ENCODE peak calls at places on chromosomes 7 and 10, in seven cellular contexts. D is activated CD8-positive, alpha-beta T cell treated with anti-CD3 and anti-CD28 coated beads for 36 hours; A is stimulated activated CD4-positive, alpha-beta T cell treated with anti-CD3 and anti-CD28 coated beads, Interleukin-2, amount 100 ng/mL, for 48 hours; V is lower lobe of right lung; B is NCI-H1694; Q is RWPE1; L is Right ventricle myocardium inferior. Y is an unnamed sample.

GRCh38 chr7:74263399-74264120 is 9.4 kb upstream of the RFC2 start:
- DNase-seq in Q (no peak), V (no peak), A (no peak), B (no peak), L (no peak), D (no peak), Y (no peak)

GRCh38 chr10:117186832-117187615 is 10.3 kb upstream of the KCNK18 start:
- DNase-seq in L (no peak), B (no peak), D (no peak), V (no peak), A (no peak), Q (peak; percentile 91), Y (no peak)

GRCh38 chr7:117173001-117173400 is 149.9 kb downstream of the WNT2 start:
- DNase-seq in Q (no peak), L (no peak), A (no peak), D (no peak), V (no peak), B (no peak), Y (no peak)

GRCh38 chr7:156203923-156204322 is 391.7 kb upstream of the SHH start:
- DNase-seq in V (no peak), Q (no peak), L (no peak), A (no peak), B (no peak), D (no peak), Y (no peak)

GRCh38 chr10:11437391-11438241 is 173.8 kb downstream of the USP6NL start:
- DNase-seq in Q (no peak), D (no peak), V (no peak), B (no peak), A (no peak), L (no peak), Y (peak; percentile 21)

GRCh38 chr10:128629111-128630096 is 503.2 kb upstream of the MKI67 start:
- DNase-seq in B (no peak), Q (peak; percentile 63), D (no peak), L (no peak), V (no peak), A (no peak), Y (no peak)

GRCh38 chr10:62584216-62584615 is 210.0 kb downstream of the ZNF365 start:
- DNase-seq in D (peak; percentile 10), B (no peak), V (no peak), A (no peak), Q (no peak), L (no peak), Y (no peak)

GRCh38 chr10:113202011-113202410 is 252.0 kb downstream of the TCF7L2 start:
- DNase-seq in B (no peak), V (no peak), D (no peak), Q (no peak), L (no peak), A (no peak), Y (no peak)

GRCh38 chr10:34800624-34801023 is 14.5 kb downstream of the PARD3 start:
- DNase-seq in D (no peak), A (no peak), V (no peak), L (no peak), Q (no peak), B (no peak), Y (no peak)